ENCODE peak calls at places on chromosomes 3 and 15, in ten cellular contexts. Q, K, N, M, T, V, U, Y, F and I are unnamed samples.

GRCh38 chr15:80992436-80992835 is 2.8 kb upstream of the MESD start:
- ATAC-seq in Q (no peak), K (no peak), N (no peak), M (no peak), T (no peak), V (no peak), U (no peak), Y (no peak), F (no peak), I (no peak)

GRCh38 chr3:4994823-4995499 is 15.7 kb downstream of the BHLHE40 start:
- ATAC-seq in Q (peak), K (peak), N (peak), M (peak), T (peak), V (peak), U (no peak), Y (peak), F (peak), I (peak)

GRCh38 chr15:100032358-100033080 is 299.3 kb upstream of the LYSMD4 start:
- ATAC-seq in Q (peak), K (no peak), N (no peak), M (no peak), T (no peak), V (no peak), U (no peak), Y (no peak), F (no peak), I (no peak)

GRCh38 chr3:62109534-62109933 is 263.8 kb downstream of the FEZF2 start:
- ATAC-seq in Q (peak), K (no peak), N (peak), M (no peak), T (no peak), V (peak), U (no peak), Y (no peak), F (no peak), I (no peak)

GRCh38 chr3:37808656-37809055 is 53.0 kb upstream of the CTDSPL start:
- ATAC-seq in Q (no peak), K (no peak), N (no peak), M (no peak), T (no peak), V (no peak), U (no peak), Y (no peak), F (no peak), I (no peak)

GRCh38 chr3:127949446-127949845 is 34.4 kb downstream of the KBTBD12 start:
- ATAC-seq in Q (no peak), K (no peak), N (no peak), M (no peak), T (no peak), V (no peak), U (no peak), Y (no peak), F (no peak), I (no peak)

GRCh38 chr3:42960781-42961180 is 18.3 kb upstream of the GASK1A start:
- ATAC-seq in Q (no peak), K (no peak), N (no peak), M (no peak), T (no peak), V (no peak), U (no peak), Y (no peak), F (no peak), I (no peak)

GRCh38 chr3:30347679-30348216 is 258.7 kb upstream of the TGFBR2 start:
- ATAC-seq in Q (no peak), K (peak), N (no peak), M (no peak), T (no peak), V (no peak), U (peak), Y (no peak), F (peak), I (peak)